ENCODE peak calls at places on chromosomes 12 and 14, in four cellular contexts. One of them, this sample, is unnamed.

GRCh38 chr12:76866726-76867125 is 12.1 kb downstream of the CSRP2 start:
- DNase-seq in DMS153: no peak
- DNase-seq in activated naive CD8-positive, alpha-beta T cell treated with anti-CD3 and anti-CD28 coated beads, Interleukin-2, amount 50 U/mL, for 16 hours: no peak
- DNase-seq in ecto neural progenitor cell: peak
- DNase-seq in this sample: no peak

GRCh38 chr12:47989666-47990065 is 14.6 kb downstream of the COL2A1 start:
- DNase-seq in DMS153: no peak
- DNase-seq in activated naive CD8-positive, alpha-beta T cell treated with anti-CD3 and anti-CD28 coated beads, Interleukin-2, amount 50 U/mL, for 16 hours: no peak
- DNase-seq in ecto neural progenitor cell: no peak
- DNase-seq in this sample: no peak

GRCh38 chr12:57005980-57006808 is at the start of gene ZBTB39:
- DNase-seq in DMS153: no peak
- DNase-seq in activated naive CD8-positive, alpha-beta T cell treated with anti-CD3 and anti-CD28 coated beads, Interleukin-2, amount 50 U/mL, for 16 hours: peak
- DNase-seq in ecto neural progenitor cell: peak
- DNase-seq in this sample: peak

GRCh38 chr14:81127785-81128184 is 93.0 kb downstream of the GTF2A1 start:
- DNase-seq in DMS153: no peak
- DNase-seq in activated naive CD8-positive, alpha-beta T cell treated with anti-CD3 and anti-CD28 coated beads, Interleukin-2, amount 50 U/mL, for 16 hours: no peak
- DNase-seq in ecto neural progenitor cell: no peak
- DNase-seq in this sample: no peak

GRCh38 chr14:37843969-37844607 is 248.7 kb downstream of the TTC6 start:
- DNase-seq in DMS153: no peak
- DNase-seq in activated naive CD8-positive, alpha-beta T cell treated with anti-CD3 and anti-CD28 coated beads, Interleukin-2, amount 50 U/mL, for 16 hours: no peak
- DNase-seq in ecto neural progenitor cell: no peak
- DNase-seq in this sample: no peak

GRCh38 chr14:75232597-75232996 is 46.0 kb upstream of the FOS start:
- DNase-seq in DMS153: no peak
- DNase-seq in activated naive CD8-positive, alpha-beta T cell treated with anti-CD3 and anti-CD28 coated beads, Interleukin-2, amount 50 U/mL, for 16 hours: no peak
- DNase-seq in ecto neural progenitor cell: no peak
- DNase-seq in this sample: no peak

GRCh38 chr14:61280526-61281185 is 482 bp downstream of the TMEM30B start:
- DNase-seq in DMS153: peak
- DNase-seq in activated naive CD8-positive, alpha-beta T cell treated with anti-CD3 and anti-CD28 coated beads, Interleukin-2, amount 50 U/mL, for 16 hours: peak
- DNase-seq in ecto neural progenitor cell: peak
- DNase-seq in this sample: peak

GRCh38 chr12:60977966-60978365 is 1282.2 kb upstream of the USP15 start:
- DNase-seq in DMS153: no peak
- DNase-seq in activated naive CD8-positive, alpha-beta T cell treated with anti-CD3 and anti-CD28 coated beads, Interleukin-2, amount 50 U/mL, for 16 hours: no peak
- DNase-seq in ecto neural progenitor cell: peak
- DNase-seq in this sample: no peak

GRCh38 chr14:57754558-57754957 is 111.3 kb downstream of the SLC35F4 start:
- DNase-seq in DMS153: no peak
- DNase-seq in activated naive CD8-positive, alpha-beta T cell treated with anti-CD3 and anti-CD28 coated beads, Interleukin-2, amount 50 U/mL, for 16 hours: no peak
- DNase-seq in ecto neural progenitor cell: no peak
- DNase-seq in this sample: no peak

GRCh38 chr12:19909418-19909817 is 458.9 kb upstream of the PDE3A start:
- DNase-seq in DMS153: no peak
- DNase-seq in activated naive CD8-positive, alpha-beta T cell treated with anti-CD3 and anti-CD28 coated beads, Interleukin-2, amount 50 U/mL, for 16 hours: no peak
- DNase-seq in ecto neural progenitor cell: no peak
- DNase-seq in this sample: no peak

GRCh38 chr12:104303538-104304151 is at the start of gene EID3:
- DNase-seq in DMS153: peak
- DNase-seq in activated naive CD8-positive, alpha-beta T cell treated with anti-CD3 and anti-CD28 coated beads, Interleukin-2, amount 50 U/mL, for 16 hours: peak
- DNase-seq in ecto neural progenitor cell: peak
- DNase-seq in this sample: no peak

GRCh38 chr12:30795660-30796507 is 41.1 kb upstream of the CAPRIN2 start:
- DNase-seq in DMS153: peak
- DNase-seq in activated naive CD8-positive, alpha-beta T cell treated with anti-CD3 and anti-CD28 coated beads, Interleukin-2, amount 50 U/mL, for 16 hours: no peak
- DNase-seq in ecto neural progenitor cell: peak
- DNase-seq in this sample: peak